ENCODE peak calls at places on chromosome 7, in five cellular contexts. One of them, this sample, is unnamed.

GRCh38 chr7:23490357-23491131 is 20.3 kb upstream of the IGF2BP3 start:
- DNase-seq in H1: peak
- DNase-seq in K562: peak
- DNase-seq in HepG2: no peak
- DNase-seq in GM12878: no peak
- DNase-seq in this sample: peak

GRCh38 chr7:84247591-84247990 is 53.0 kb upstream of the SEMA3A start:
- DNase-seq in H1: no peak
- DNase-seq in K562: no peak
- DNase-seq in HepG2: no peak
- DNase-seq in GM12878: no peak
- DNase-seq in this sample: no peak

GRCh38 chr7:53811555-53812079 is 730.6 kb upstream of the VSTM2A start:
- DNase-seq in H1: no peak
- DNase-seq in K562: peak
- DNase-seq in HepG2: no peak
- DNase-seq in GM12878: no peak
- DNase-seq in this sample: no peak

GRCh38 chr7:84508569-84508968 is 314.0 kb upstream of the SEMA3A start:
- DNase-seq in H1: no peak
- DNase-seq in K562: no peak
- DNase-seq in HepG2: no peak
- DNase-seq in GM12878: no peak
- DNase-seq in this sample: no peak

GRCh38 chr7:2198206-2198605 is 34.5 kb downstream of the MAD1L1 start:
- DNase-seq in H1: no peak
- DNase-seq in K562: no peak
- DNase-seq in HepG2: no peak
- DNase-seq in GM12878: no peak
- DNase-seq in this sample: no peak

GRCh38 chr7:13016633-13017324 is 329.3 kb downstream of the ARL4A start:
- DNase-seq in H1: no peak
- DNase-seq in K562: no peak
- DNase-seq in HepG2: peak
- DNase-seq in GM12878: no peak
- DNase-seq in this sample: peak

GRCh38 chr7:12909483-12909882 is 222.1 kb downstream of the ARL4A start:
- DNase-seq in H1: no peak
- DNase-seq in K562: no peak
- DNase-seq in HepG2: no peak
- DNase-seq in GM12878: no peak
- DNase-seq in this sample: no peak

GRCh38 chr7:106344861-106345260 is 60.1 kb upstream of the NAMPT start:
- DNase-seq in H1: no peak
- DNase-seq in K562: no peak
- DNase-seq in HepG2: no peak
- DNase-seq in GM12878: no peak
- DNase-seq in this sample: no peak

GRCh38 chr7:69211739-69212138 is 386.5 kb upstream of the AUTS2 start:
- DNase-seq in H1: peak
- DNase-seq in K562: peak
- DNase-seq in HepG2: no peak
- DNase-seq in GM12878: no peak
- DNase-seq in this sample: peak

GRCh38 chr7:139075871-139076686 is 33.4 kb downstream of the ZC3HAV1 start:
- DNase-seq in H1: no peak
- DNase-seq in K562: no peak
- DNase-seq in HepG2: peak
- DNase-seq in GM12878: no peak
- DNase-seq in this sample: no peak

GRCh38 chr7:93442478-93443224 is 131.9 kb downstream of the CALCR start:
- DNase-seq in H1: peak
- DNase-seq in K562: peak
- DNase-seq in HepG2: peak
- DNase-seq in GM12878: no peak
- DNase-seq in this sample: peak

GRCh38 chr7:107463139-107464078 is 6.4 kb upstream of the GPR22 start:
- DNase-seq in H1: no peak
- DNase-seq in K562: peak
- DNase-seq in HepG2: peak
- DNase-seq in GM12878: peak
- DNase-seq in this sample: peak

GRCh38 chr7:100802951-100803350 is 24.4 kb downstream of the EPHB4 start:
- DNase-seq in H1: peak
- DNase-seq in K562: no peak
- DNase-seq in HepG2: no peak
- DNase-seq in GM12878: no peak
- DNase-seq in this sample: no peak

GRCh38 chr7:18647602-18648001 is 152.1 kb downstream of the HDAC9 start:
- DNase-seq in H1: no peak
- DNase-seq in K562: no peak
- DNase-seq in HepG2: no peak
- DNase-seq in GM12878: no peak
- DNase-seq in this sample: no peak

GRCh38 chr7:114988755-114989154 is 66.9 kb downstream of the MDFIC start:
- DNase-seq in H1: no peak
- DNase-seq in K562: no peak
- DNase-seq in HepG2: no peak
- DNase-seq in GM12878: no peak
- DNase-seq in this sample: peak

GRCh38 chr7:108598153-108598552 is 28.5 kb downstream of the DNAJB9 start:
- DNase-seq in H1: no peak
- DNase-seq in K562: no peak
- DNase-seq in HepG2: no peak
- DNase-seq in GM12878: no peak
- DNase-seq in this sample: no peak

GRCh38 chr7:133274265-133274664 is 21.4 kb downstream of the EXOC4 start:
- DNase-seq in H1: no peak
- DNase-seq in K562: no peak
- DNase-seq in HepG2: no peak
- DNase-seq in GM12878: no peak
- DNase-seq in this sample: no peak

GRCh38 chr7:87094322-87094721 is 34.9 kb upstream of the ELAPOR2 start:
- DNase-seq in H1: no peak
- DNase-seq in K562: no peak
- DNase-seq in HepG2: no peak
- DNase-seq in GM12878: no peak
- DNase-seq in this sample: no peak

GRCh38 chr7:87092568-87093091 is 33.2 kb upstream of the ELAPOR2 start:
- DNase-seq in H1: no peak
- DNase-seq in K562: no peak
- DNase-seq in HepG2: no peak
- DNase-seq in GM12878: no peak
- DNase-seq in this sample: no peak

DNA sequence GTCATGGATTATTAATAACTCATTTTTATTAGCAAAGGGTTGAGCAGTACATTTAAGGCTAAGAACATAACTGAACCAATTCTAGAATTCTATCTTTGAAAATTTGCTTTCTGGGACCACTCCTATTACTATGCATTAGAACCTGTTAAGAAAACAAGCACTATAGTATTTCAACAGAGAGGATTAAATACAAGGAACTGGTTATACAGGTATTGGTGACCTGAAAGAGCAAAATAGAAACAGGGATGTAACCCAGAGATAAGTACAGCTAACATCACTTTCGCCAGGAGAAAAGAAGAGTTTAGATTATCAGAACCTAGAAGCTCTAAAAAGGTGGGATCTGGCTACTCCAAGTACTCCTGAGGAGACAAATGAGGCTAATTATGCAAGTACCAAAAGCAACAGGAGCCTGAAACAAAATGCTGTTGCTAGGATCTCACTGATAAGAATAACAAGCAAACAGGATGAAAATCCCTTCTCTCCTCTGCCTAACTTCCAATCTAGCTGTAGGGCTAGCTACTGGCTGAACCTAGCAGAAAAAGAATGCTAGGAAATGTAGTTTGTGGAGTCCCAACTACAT is 32.1 kb upstream of the ELAPOR2 start:
- DNase-seq in H1: no peak
- DNase-seq in K562: no peak
- DNase-seq in HepG2: no peak
- DNase-seq in GM12878: no peak
- DNase-seq in this sample: no peak
- TF ChIP-seq KDM1A in H1: no peak
- TF ChIP-seq KDM1A in K562: no peak
- TF ChIP-seq KDM1A in HepG2: no peak
- TF ChIP-seq KDM1A in GM12878: no peak
- TF ChIP-seq KDM1A in this sample: no peak

DNA sequence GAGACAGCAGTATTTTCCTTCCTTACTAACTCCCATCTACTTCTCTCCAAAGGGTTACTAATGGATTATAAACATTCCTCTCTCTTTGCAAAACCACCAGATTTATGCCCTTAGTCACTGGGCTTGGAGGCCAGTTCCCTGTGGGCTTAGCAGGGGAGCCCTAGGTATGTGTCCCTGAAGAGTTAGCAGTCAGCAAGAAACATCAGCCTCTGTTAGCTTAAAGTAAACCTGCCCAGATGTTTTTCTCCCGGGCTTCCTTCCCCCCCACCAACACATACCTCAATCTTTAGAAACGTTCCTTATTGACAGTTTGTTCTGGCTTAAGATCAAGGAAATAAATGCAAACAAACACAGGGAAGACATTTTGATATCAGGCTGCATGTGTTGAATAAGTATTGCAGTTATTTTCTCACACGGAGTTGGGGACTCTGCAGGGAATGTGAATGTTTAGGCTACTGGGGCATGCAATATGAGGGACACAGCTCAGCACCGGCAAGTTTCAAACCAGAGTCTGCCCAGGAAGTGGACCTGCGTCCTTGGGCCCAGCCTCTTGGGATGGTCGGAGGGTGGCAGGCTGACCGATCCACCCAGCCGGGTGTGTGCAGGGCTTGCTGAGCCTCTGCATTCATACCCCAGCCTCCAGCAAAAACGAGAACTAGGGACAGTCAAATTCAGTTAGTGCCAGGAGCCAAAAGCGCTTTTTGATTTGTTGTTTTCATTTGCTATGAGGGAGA is 252.0 kb upstream of the GRB10 start:
- DNase-seq in H1: no peak
- DNase-seq in K562: no peak
- DNase-seq in HepG2: no peak
- DNase-seq in GM12878: no peak
- DNase-seq in this sample: no peak
- TF ChIP-seq KDM1A in H1: no peak
- TF ChIP-seq KDM1A in K562: no peak
- TF ChIP-seq KDM1A in HepG2: no peak
- TF ChIP-seq KDM1A in GM12878: no peak
- TF ChIP-seq KDM1A in this sample: no peak

GRCh38 chr7:44123190-44124003 is at the start of gene POLD2:
- DNase-seq in H1: peak
- DNase-seq in K562: peak
- DNase-seq in HepG2: peak
- DNase-seq in GM12878: peak
- DNase-seq in this sample: peak

GRCh38 chr7:44124822-44125202 is 1.5 kb upstream of the POLD2 start:
- DNase-seq in H1: no peak
- DNase-seq in K562: no peak
- DNase-seq in HepG2: no peak
- DNase-seq in GM12878: no peak
- DNase-seq in this sample: no peak

GRCh38 chr7:44128721-44129582 is 5.6 kb upstream of the POLD2 start:
- DNase-seq in H1: no peak
- DNase-seq in K562: no peak
- DNase-seq in HepG2: no peak
- DNase-seq in GM12878: no peak
- DNase-seq in this sample: no peak

GRCh38 chr7:44131173-44132009 is 8.0 kb upstream of the POLD2 start:
- DNase-seq in H1: no peak
- DNase-seq in K562: peak
- DNase-seq in HepG2: peak
- DNase-seq in GM12878: no peak
- DNase-seq in this sample: peak

GRCh38 chr7:44127161-44127560 is 3.8 kb upstream of the POLD2 start:
- DNase-seq in H1: no peak
- DNase-seq in K562: no peak
- DNase-seq in HepG2: no peak
- DNase-seq in GM12878: no peak
- DNase-seq in this sample: no peak
- TF ChIP-seq KDM1A in H1: no peak
- TF ChIP-seq KDM1A in K562: no peak
- TF ChIP-seq KDM1A in HepG2: no peak
- TF ChIP-seq KDM1A in GM12878: no peak
- TF ChIP-seq KDM1A in this sample: no peak

GRCh38 chr7:158949359-158949758 is 93.0 kb downstream of the DYNC2I1 start:
- DNase-seq in H1: no peak
- DNase-seq in K562: no peak
- DNase-seq in HepG2: no peak
- DNase-seq in GM12878: no peak
- DNase-seq in this sample: no peak

GRCh38 chr7:158952776-158953175 is 96.4 kb downstream of the DYNC2I1 start:
- DNase-seq in H1: no peak
- DNase-seq in K562: no peak
- DNase-seq in HepG2: no peak
- DNase-seq in GM12878: no peak
- DNase-seq in this sample: no peak

GRCh38 chr7:158953912-158954311 is 97.6 kb downstream of the DYNC2I1 start:
- DNase-seq in H1: no peak
- DNase-seq in K562: peak
- DNase-seq in HepG2: no peak
- DNase-seq in GM12878: no peak
- DNase-seq in this sample: no peak

GRCh38 chr7:158950914-158951635 is 94.7 kb downstream of the DYNC2I1 start:
- DNase-seq in H1: no peak
- DNase-seq in K562: no peak
- DNase-seq in HepG2: no peak
- DNase-seq in GM12878: no peak
- DNase-seq in this sample: peak

DNA sequence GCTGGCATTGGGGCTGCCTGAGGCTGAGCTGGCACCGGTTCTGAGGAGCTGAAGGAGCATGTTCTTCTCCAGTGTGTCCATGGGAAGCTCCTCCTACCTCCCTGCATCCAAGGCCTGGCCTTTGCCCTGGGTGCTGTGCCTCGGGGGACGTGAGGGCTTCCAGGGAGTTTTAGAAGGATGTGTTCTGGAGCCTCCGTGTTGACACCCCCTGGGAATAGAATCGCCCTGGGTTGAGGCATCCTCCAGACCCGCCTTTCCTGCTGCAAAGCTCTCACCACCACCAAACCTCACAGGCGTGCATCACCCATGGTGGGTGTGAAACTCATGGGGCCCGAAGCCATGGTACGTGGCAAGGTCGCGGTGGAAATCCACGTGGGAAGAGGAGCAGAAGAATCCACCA is 95.4 kb downstream of the DYNC2I1 start:
- DNase-seq in H1: no peak
- DNase-seq in K562: no peak
- DNase-seq in HepG2: no peak
- DNase-seq in GM12878: no peak
- DNase-seq in this sample: no peak
- TF ChIP-seq KDM1A in H1: no peak
- TF ChIP-seq KDM1A in K562: no peak
- TF ChIP-seq KDM1A in HepG2: no peak
- TF ChIP-seq KDM1A in GM12878: no peak
- TF ChIP-seq KDM1A in this sample: no peak

GRCh38 chr7:47954231-47954911 is 6.1 kb upstream of the PKD1L1 start:
- DNase-seq in H1: no peak
- DNase-seq in K562: no peak
- DNase-seq in HepG2: no peak
- DNase-seq in GM12878: no peak
- DNase-seq in this sample: no peak
- TF ChIP-seq KDM1A in H1: no peak
- TF ChIP-seq KDM1A in K562: no peak
- TF ChIP-seq KDM1A in HepG2: no peak
- TF ChIP-seq KDM1A in GM12878: no peak
- TF ChIP-seq KDM1A in this sample: no peak

This sample was measured in A549.